ENCODE peak calls at places on chromosomes 7 and 10, in seven cellular contexts. U, R, B, N, A, K and Q are unnamed samples.

GRCh38 chr7:116521046-116521664 is 3.7 kb upstream of the CAV1 start:
- DNase-seq in U (no peak), R (no peak), B (no peak), N (no peak), A (no peak), K (no peak), Q (peak)

GRCh38 chr7:118111347-118111746 is 72.6 kb upstream of the LSM8 start:
- DNase-seq in U (no peak), R (no peak), B (no peak), N (no peak), A (no peak), K (no peak), Q (peak)

GRCh38 chr7:22667562-22668239 is 59.3 kb upstream of the IL6 start:
- DNase-seq in U (peak), R (no peak), B (no peak), N (peak), A (no peak), K (no peak), Q (peak)

GRCh38 chr7:4796453-4796852 is 21.0 kb downstream of the AP5Z1 start:
- DNase-seq in U (no peak), R (no peak), B (no peak), N (no peak), A (no peak), K (no peak), Q (no peak)

GRCh38 chr10:30036811-30037210 is 22.6 kb downstream of the JCAD start:
- DNase-seq in U (no peak), R (no peak), B (no peak), N (no peak), A (no peak), K (no peak), Q (no peak)

GRCh38 chr7:140214075-140214684 is 37.4 kb upstream of the KDM7A start:
- DNase-seq in U (no peak), R (no peak), B (peak), N (peak), A (peak), K (peak), Q (peak)

GRCh38 chr7:25894902-25895791 is 256.9 kb upstream of the NFE2L3 start:
- DNase-seq in U (peak), R (peak), B (peak), N (peak), A (peak), K (peak), Q (peak)

GRCh38 chr10:72328829-72329204 is 25.9 kb downstream of the DNAJB12 start:
- DNase-seq in U (no peak), R (no peak), B (no peak), N (no peak), A (no peak), K (no peak), Q (no peak)

GRCh38 chr7:137169282-137169698 is 174.2 kb downstream of the PTN start:
- DNase-seq in U (peak), R (peak), B (peak), N (peak), A (no peak), K (no peak), Q (peak)

GRCh38 chr10:96244354-96244753 is 27.0 kb downstream of the BLNK start:
- DNase-seq in U (no peak), R (no peak), B (no peak), N (no peak), A (no peak), K (peak), Q (no peak)

GRCh38 chr7:121372376-121373024 is 23.6 kb downstream of the FAM3C start:
- DNase-seq in U (no peak), R (no peak), B (no peak), N (peak), A (no peak), K (peak), Q (peak)

GRCh38 chr7:14859267-14859666 is 43.3 kb downstream of the DGKB start:
- DNase-seq in U (no peak), R (no peak), B (no peak), N (no peak), A (no peak), K (no peak), Q (no peak)

GRCh38 chr7:78786055-78786454 is 667.4 kb downstream of the MAGI2 start:
- DNase-seq in U (no peak), R (no peak), B (no peak), N (no peak), A (no peak), K (no peak), Q (no peak)

GRCh38 chr10:89064764-89065163 is 74.2 kb downstream of the FAS start:
- DNase-seq in U (no peak), R (no peak), B (no peak), N (peak), A (no peak), K (no peak), Q (peak)

GRCh38 chr10:70549962-70550845 is 52.3 kb downstream of the PRF1 start:
- DNase-seq in U (peak), R (no peak), B (peak), N (peak), A (peak), K (no peak), Q (peak)

GRCh38 chr10:97117372-97117771 is 68.4 kb downstream of the SLIT1 start:
- DNase-seq in U (no peak), R (no peak), B (no peak), N (peak), A (no peak), K (no peak), Q (peak)

GRCh38 chr7:6293202-6293601 is 20.8 kb upstream of the CYTH3 start:
- DNase-seq in U (no peak), R (no peak), B (no peak), N (no peak), A (no peak), K (no peak), Q (no peak)

GRCh38 chr7:130853503-130854279 is 119.7 kb upstream of the KLF14 start:
- DNase-seq in U (no peak), R (no peak), B (no peak), N (no peak), A (no peak), K (no peak), Q (peak)

GRCh38 chr10:131886181-131886716 is 14.6 kb upstream of the PPP2R2D start:
- DNase-seq in U (no peak), R (peak), B (peak), N (no peak), A (no peak), K (no peak), Q (no peak)

GRCh38 chr10:61612009-61612408 is 50.7 kb upstream of the CABCOCO1 start:
- DNase-seq in U (no peak), R (no peak), B (peak), N (no peak), A (no peak), K (no peak), Q (no peak)

GRCh38 chr7:4653771-4654170 is 28.3 kb upstream of the FOXK1 start:
- DNase-seq in U (no peak), R (no peak), B (no peak), N (no peak), A (no peak), K (no peak), Q (no peak)

GRCh38 chr7:5382281-5383041 is 41.2 kb downstream of the TNRC18 start:
- DNase-seq in U (peak), R (peak), B (no peak), N (peak), A (no peak), K (no peak), Q (peak)

GRCh38 chr10:70494536-70494935 is 16.0 kb downstream of the PALD1 start:
- DNase-seq in U (no peak), R (no peak), B (no peak), N (no peak), A (no peak), K (no peak), Q (no peak)

GRCh38 chr10:78301891-78302738 is 268.5 kb downstream of the RPS24 start:
- DNase-seq in U (no peak), R (peak), B (no peak), N (no peak), A (no peak), K (no peak), Q (no peak)

GRCh38 chr7:24201221-24201620 is 82.8 kb upstream of the NPY start:
- DNase-seq in U (no peak), R (no peak), B (no peak), N (no peak), A (no peak), K (no peak), Q (no peak)

GRCh38 chr7:43639858-43640491 is 57.1 kb downstream of the STK17A start:
- DNase-seq in U (peak), R (no peak), B (peak), N (peak), A (peak), K (no peak), Q (peak)

GRCh38 chr7:131845573-131846337 is 289.3 kb upstream of the PODXL start:
- DNase-seq in U (no peak), R (no peak), B (no peak), N (no peak), A (no peak), K (no peak), Q (no peak)

GRCh38 chr10:119132521-119133345 is 28.8 kb downstream of the DENND10 start:
- DNase-seq in U (no peak), R (peak), B (no peak), N (no peak), A (no peak), K (no peak), Q (no peak)

GRCh38 chr10:79430946-79431345 is 14.5 kb downstream of the ZCCHC24 start:
- DNase-seq in U (no peak), R (peak), B (no peak), N (no peak), A (no peak), K (no peak), Q (no peak)
- H3K4me3 ChIP-seq in U (no peak), R (no peak), B (no peak), N (no peak), A (no peak), K (no peak), Q (no peak)

GRCh38 chr10:100349672-100350071 is 2.6 kb downstream of the SCD start:
- DNase-seq in U (no peak), R (no peak), B (no peak), N (no peak), A (no peak), K (no peak), Q (no peak)

GRCh38 chr10:100348389-100348927 is 1.4 kb downstream of the SCD start:
- DNase-seq in U (no peak), R (no peak), B (no peak), N (no peak), A (no peak), K (no peak), Q (no peak)

GRCh38 chr10:100349087-100349486 is 2.1 kb downstream of the SCD start:
- DNase-seq in U (no peak), R (no peak), B (no peak), N (no peak), A (no peak), K (no peak), Q (no peak)

GRCh38 chr10:100353770-100354485 is 6.9 kb downstream of the SCD start:
- DNase-seq in U (no peak), R (no peak), B (no peak), N (no peak), A (no peak), K (no peak), Q (no peak)

GRCh38 chr10:100350914-100351485 is 4.0 kb downstream of the SCD start:
- DNase-seq in U (no peak), R (no peak), B (no peak), N (no peak), A (no peak), K (no peak), Q (no peak)
- H3K4me3 ChIP-seq in U (peak), R (no peak), B (no peak), N (peak), A (no peak), K (no peak), Q (peak)

GRCh38 chr7:100584046-100584676 is 1.8 kb downstream of the LRCH4 start:
- DNase-seq in U (peak), R (peak), B (no peak), N (peak), A (peak), K (no peak), Q (peak)

GRCh38 chr7:100582041-100582579 is 3.8 kb downstream of the LRCH4 start:
- DNase-seq in U (no peak), R (no peak), B (no peak), N (no peak), A (peak), K (no peak), Q (no peak)

GRCh38 chr7:100584677-100585510 is 1.0 kb downstream of the LRCH4 start:
- DNase-seq in U (peak), R (peak), B (peak), N (peak), A (peak), K (no peak), Q (peak)

GRCh38 chr7:100582650-100583049 is 3.3 kb downstream of the LRCH4 start:
- DNase-seq in U (no peak), R (no peak), B (no peak), N (no peak), A (no peak), K (no peak), Q (no peak)

GRCh38 chr7:100583132-100584045 is 2.5 kb downstream of the LRCH4 start:
- DNase-seq in U (peak), R (peak), B (peak), N (peak), A (peak), K (peak), Q (peak)
- H3K4me3 ChIP-seq in U (peak), R (peak), B (no peak), N (peak), A (no peak), K (peak), Q (peak)

GRCh38 chr10:125153693-125154490 is 6.5 kb downstream of the CTBP2 start:
- DNase-seq in U (no peak), R (no peak), B (no peak), N (no peak), A (no peak), K (no peak), Q (peak)

GRCh38 chr10:125154529-125154928 is 5.8 kb downstream of the CTBP2 start:
- DNase-seq in U (no peak), R (peak), B (no peak), N (no peak), A (no peak), K (no peak), Q (no peak)

GRCh38 chr10:125151170-125151823 is 9.1 kb downstream of the CTBP2 start:
- DNase-seq in U (no peak), R (no peak), B (no peak), N (no peak), A (no peak), K (no peak), Q (no peak)

GRCh38 chr10:125152646-125153368 is 7.6 kb downstream of the CTBP2 start:
- DNase-seq in U (no peak), R (peak), B (peak), N (peak), A (peak), K (no peak), Q (no peak)

DNA sequence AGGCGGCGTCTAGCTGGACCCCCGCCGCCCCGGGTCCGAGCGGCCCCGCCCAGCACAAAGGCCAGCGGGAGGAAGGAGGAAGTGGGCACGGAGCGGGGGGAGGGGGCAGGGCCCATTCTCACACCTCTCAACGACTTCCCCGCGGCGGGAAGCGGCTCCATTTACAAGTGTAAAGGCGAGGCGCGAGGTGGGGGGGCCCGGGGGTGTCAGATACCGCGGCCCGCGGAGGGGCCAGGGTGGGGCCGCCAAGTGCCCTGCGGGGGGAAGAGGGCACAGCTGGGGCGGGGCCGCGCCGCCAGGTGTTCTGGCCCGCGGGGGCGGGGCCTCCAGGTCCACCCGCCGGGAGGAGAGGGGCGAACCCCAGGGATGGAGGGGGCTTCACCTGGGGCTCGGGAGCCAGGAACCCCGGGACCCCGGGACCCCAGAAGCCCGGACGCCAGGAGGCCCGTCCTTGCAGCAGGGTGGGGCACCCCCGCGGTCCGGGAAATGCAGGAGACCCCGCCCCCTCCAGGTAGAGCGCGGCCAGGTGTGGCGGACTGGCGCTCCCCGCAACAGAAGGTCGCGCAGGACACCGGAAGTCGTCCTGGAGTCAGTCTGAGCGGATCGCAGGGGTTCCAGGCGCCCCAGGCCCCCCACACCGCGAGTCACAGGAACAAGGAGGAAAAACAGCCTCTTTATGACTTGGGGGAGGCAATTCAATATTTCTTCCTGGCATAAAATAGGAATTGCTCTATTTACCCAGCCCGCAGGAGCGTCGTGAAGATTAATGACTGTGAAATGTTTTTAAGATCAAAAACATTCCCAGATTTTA is 8.3 kb downstream of the CTBP2 start:
- DNase-seq in U (no peak), R (no peak), B (no peak), N (no peak), A (peak), K (no peak), Q (no peak)
- H3K4me3 ChIP-seq in U (no peak), R (no peak), B (no peak), N (no peak), A (no peak), K (no peak), Q (no peak)